ENCODE peak calls at places on chromosome 4, in ten cellular contexts. One of them, this sample, is unnamed.

GRCh38 chr4:91288702-91289311 is 1015.0 kb upstream of the GRID2 start:
- DNase-seq in brain microvascular endothelial cell: no peak
- DNase-seq in NCI-H1105: peak; percentile 1
- DNase-seq in stimulated activated CD4-positive, alpha-beta T cell treated with anti-CD3 and anti-CD28 coated beads, Interleukin-2, amount 100 ng/mL, for 24 hours: no peak
- DNase-seq in cardiac fibroblast: no peak
- DNase-seq in GM06990: no peak
- DNase-seq in fibroblast of pulmonary artery: peak; percentile 2
- DNase-seq in GDM1: no peak
- DNase-seq in myocyte: no peak
- DNase-seq in AG10803: no peak
- DNase-seq in this sample: no peak

GRCh38 chr4:97923096-97923495 is 220.2 kb downstream of the STPG2 start:
- DNase-seq in brain microvascular endothelial cell: no peak
- DNase-seq in NCI-H1105: no peak
- DNase-seq in stimulated activated CD4-positive, alpha-beta T cell treated with anti-CD3 and anti-CD28 coated beads, Interleukin-2, amount 100 ng/mL, for 24 hours: no peak
- DNase-seq in cardiac fibroblast: no peak
- DNase-seq in GM06990: no peak
- DNase-seq in fibroblast of pulmonary artery: no peak
- DNase-seq in GDM1: no peak
- DNase-seq in myocyte: no peak
- DNase-seq in AG10803: no peak
- DNase-seq in this sample: no peak

GRCh38 chr4:122930877-122931276 is 8.5 kb upstream of the NUDT6 start:
- DNase-seq in brain microvascular endothelial cell: no peak
- DNase-seq in NCI-H1105: no peak
- DNase-seq in stimulated activated CD4-positive, alpha-beta T cell treated with anti-CD3 and anti-CD28 coated beads, Interleukin-2, amount 100 ng/mL, for 24 hours: no peak
- DNase-seq in cardiac fibroblast: peak; percentile 50
- DNase-seq in GM06990: no peak
- DNase-seq in fibroblast of pulmonary artery: peak; percentile 56
- DNase-seq in GDM1: no peak
- DNase-seq in myocyte: peak; percentile 30
- DNase-seq in AG10803: peak; percentile 35
- DNase-seq in this sample: no peak

GRCh38 chr4:165476214-165477098 is 97.6 kb downstream of the CPE start:
- DNase-seq in brain microvascular endothelial cell: peak; percentile 74
- DNase-seq in NCI-H1105: no peak
- DNase-seq in stimulated activated CD4-positive, alpha-beta T cell treated with anti-CD3 and anti-CD28 coated beads, Interleukin-2, amount 100 ng/mL, for 24 hours: no peak
- DNase-seq in cardiac fibroblast: peak; percentile 38
- DNase-seq in GM06990: no peak
- DNase-seq in fibroblast of pulmonary artery: peak; percentile 63
- DNase-seq in GDM1: no peak
- DNase-seq in myocyte: peak; percentile 7
- DNase-seq in AG10803: no peak
- DNase-seq in this sample: no peak

GRCh38 chr4:16862688-16863087 is 35.8 kb downstream of the LDB2 start:
- DNase-seq in brain microvascular endothelial cell: no peak
- DNase-seq in NCI-H1105: no peak
- DNase-seq in stimulated activated CD4-positive, alpha-beta T cell treated with anti-CD3 and anti-CD28 coated beads, Interleukin-2, amount 100 ng/mL, for 24 hours: no peak
- DNase-seq in cardiac fibroblast: no peak
- DNase-seq in GM06990: no peak
- DNase-seq in fibroblast of pulmonary artery: no peak
- DNase-seq in GDM1: no peak
- DNase-seq in myocyte: no peak
- DNase-seq in AG10803: no peak
- DNase-seq in this sample: no peak

GRCh38 chr4:159390648-159391047 is 287.8 kb downstream of the RAPGEF2 start:
- DNase-seq in brain microvascular endothelial cell: peak; percentile 99
- DNase-seq in NCI-H1105: no peak
- DNase-seq in stimulated activated CD4-positive, alpha-beta T cell treated with anti-CD3 and anti-CD28 coated beads, Interleukin-2, amount 100 ng/mL, for 24 hours: no peak
- DNase-seq in cardiac fibroblast: peak; percentile 92
- DNase-seq in GM06990: no peak
- DNase-seq in fibroblast of pulmonary artery: peak; percentile 97
- DNase-seq in GDM1: peak; percentile 69
- DNase-seq in myocyte: peak; percentile 82
- DNase-seq in AG10803: peak; percentile 88
- DNase-seq in this sample: no peak

GRCh38 chr4:113673450-113673849 is 88.1 kb downstream of the CAMK2D start:
- DNase-seq in brain microvascular endothelial cell: no peak
- DNase-seq in NCI-H1105: no peak
- DNase-seq in stimulated activated CD4-positive, alpha-beta T cell treated with anti-CD3 and anti-CD28 coated beads, Interleukin-2, amount 100 ng/mL, for 24 hours: peak; percentile 27
- DNase-seq in cardiac fibroblast: no peak
- DNase-seq in GM06990: no peak
- DNase-seq in fibroblast of pulmonary artery: no peak
- DNase-seq in GDM1: no peak
- DNase-seq in myocyte: peak; percentile 18
- DNase-seq in AG10803: no peak
- DNase-seq in this sample: no peak

GRCh38 chr4:77650787-77651186 is 45.2 kb downstream of the CXCL13 start:
- DNase-seq in brain microvascular endothelial cell: no peak
- DNase-seq in NCI-H1105: no peak
- DNase-seq in stimulated activated CD4-positive, alpha-beta T cell treated with anti-CD3 and anti-CD28 coated beads, Interleukin-2, amount 100 ng/mL, for 24 hours: no peak
- DNase-seq in cardiac fibroblast: no peak
- DNase-seq in GM06990: no peak
- DNase-seq in fibroblast of pulmonary artery: no peak
- DNase-seq in GDM1: no peak
- DNase-seq in myocyte: no peak
- DNase-seq in AG10803: no peak
- DNase-seq in this sample: no peak

GRCh38 chr4:156774422-156774821 is 197.2 kb downstream of the PDGFC start:
- DNase-seq in brain microvascular endothelial cell: peak; percentile 90
- DNase-seq in NCI-H1105: no peak
- DNase-seq in stimulated activated CD4-positive, alpha-beta T cell treated with anti-CD3 and anti-CD28 coated beads, Interleukin-2, amount 100 ng/mL, for 24 hours: no peak
- DNase-seq in cardiac fibroblast: peak; percentile 88
- DNase-seq in GM06990: no peak
- DNase-seq in fibroblast of pulmonary artery: peak; percentile 94
- DNase-seq in GDM1: no peak
- DNase-seq in myocyte: peak; percentile 74
- DNase-seq in AG10803: peak; percentile 96
- DNase-seq in this sample: no peak

GRCh38 chr4:185811509-185812364 is at the start of gene SORBS2:
- DNase-seq in brain microvascular endothelial cell: peak; percentile 51
- DNase-seq in NCI-H1105: peak; percentile 40
- DNase-seq in stimulated activated CD4-positive, alpha-beta T cell treated with anti-CD3 and anti-CD28 coated beads, Interleukin-2, amount 100 ng/mL, for 24 hours: no peak
- DNase-seq in cardiac fibroblast: peak; percentile 71
- DNase-seq in GM06990: peak; percentile 77
- DNase-seq in fibroblast of pulmonary artery: peak; percentile 63
- DNase-seq in GDM1: no peak
- DNase-seq in myocyte: no peak
- DNase-seq in AG10803: peak; percentile 16
- DNase-seq in this sample: peak; percentile 74